ENCODE peak calls at places on chromosomes 6 and 20, in ten cellular contexts. One of them, this sample, is unnamed.
A peak's percentile ranks its signal among the peaks of the same experiment; 100 is the strongest.

GRCh38 chr6:126020305-126021050 is 34.1 kb downstream of the TRMT11 start:
- DNase-seq in uterus: no peak
- DNase-seq in body of pancreas: no peak
- DNase-seq in heart left ventricle: no peak
- DNase-seq in gastrocnemius medialis: no peak
- DNase-seq in GM12878: no peak
- DNase-seq in K562: no peak
- DNase-seq in tibial nerve: no peak
- DNase-seq in ovary: no peak
- DNase-seq in Peyer's patch: no peak
- DNase-seq in this sample: no peak

GRCh38 chr6:132070356-132070755 is 119.2 kb upstream of the CCN2 start:
- DNase-seq in gastrocnemius medialis: no peak
- DNase-seq in uterus: no peak
- DNase-seq in GM12878: no peak
- DNase-seq in heart left ventricle: no peak
- DNase-seq in K562: no peak
- DNase-seq in body of pancreas: no peak
- DNase-seq in tibial nerve: no peak
- DNase-seq in ovary: no peak
- DNase-seq in Peyer's patch: no peak
- DNase-seq in this sample: no peak

GRCh38 chr6:46042355-46042999 is 26.8 kb upstream of the CLIC5 start:
- DNase-seq in K562: peak; percentile 34
- DNase-seq in Peyer's patch: peak; percentile 55
- DNase-seq in body of pancreas: no peak
- DNase-seq in GM12878: no peak
- DNase-seq in heart left ventricle: no peak
- DNase-seq in ovary: no peak
- DNase-seq in tibial nerve: no peak
- DNase-seq in uterus: no peak
- DNase-seq in gastrocnemius medialis: no peak
- DNase-seq in this sample: no peak

GRCh38 chr6:149749594-149750135 is at the start of gene PCMT1:
- DNase-seq in ovary: peak; percentile 84
- DNase-seq in gastrocnemius medialis: peak; percentile 80
- DNase-seq in K562: peak; percentile 97
- DNase-seq in tibial nerve: peak; percentile 70
- DNase-seq in GM12878: peak; percentile 69
- DNase-seq in Peyer's patch: peak; percentile 95
- DNase-seq in heart left ventricle: peak; percentile 92
- DNase-seq in uterus: peak; percentile 84
- DNase-seq in body of pancreas: peak; percentile 90
- DNase-seq in this sample: peak; percentile 94

GRCh38 chr6:6655805-6656251 is 67.3 kb downstream of the LY86 start:
- DNase-seq in uterus: no peak
- DNase-seq in GM12878: no peak
- DNase-seq in tibial nerve: no peak
- DNase-seq in Peyer's patch: no peak
- DNase-seq in ovary: no peak
- DNase-seq in gastrocnemius medialis: no peak
- DNase-seq in heart left ventricle: no peak
- DNase-seq in body of pancreas: no peak
- DNase-seq in K562: no peak
- DNase-seq in this sample: no peak

GRCh38 chr20:16785221-16785620 is 37.1 kb downstream of the OTOR start:
- DNase-seq in body of pancreas: no peak
- DNase-seq in ovary: no peak
- DNase-seq in Peyer's patch: no peak
- DNase-seq in GM12878: no peak
- DNase-seq in heart left ventricle: no peak
- DNase-seq in gastrocnemius medialis: no peak
- DNase-seq in uterus: no peak
- DNase-seq in K562: no peak
- DNase-seq in tibial nerve: no peak
- DNase-seq in this sample: no peak

GRCh38 chr20:63708301-63709148 is 686 bp downstream of the ZGPAT start:
- DNase-seq in Peyer's patch: peak; percentile 55
- DNase-seq in heart left ventricle: no peak
- DNase-seq in gastrocnemius medialis: no peak
- DNase-seq in body of pancreas: peak; percentile 30
- DNase-seq in K562: no peak
- DNase-seq in tibial nerve: no peak
- DNase-seq in GM12878: no peak
- DNase-seq in uterus: no peak
- DNase-seq in ovary: peak; percentile 14
- DNase-seq in this sample: peak; percentile 23

GRCh38 chr20:24382330-24382729 is 87.1 kb upstream of the SYNDIG1 start:
- DNase-seq in K562: no peak
- DNase-seq in gastrocnemius medialis: no peak
- DNase-seq in uterus: peak; percentile 67
- DNase-seq in body of pancreas: no peak
- DNase-seq in Peyer's patch: no peak
- DNase-seq in ovary: no peak
- DNase-seq in GM12878: no peak
- DNase-seq in heart left ventricle: no peak
- DNase-seq in tibial nerve: no peak
- DNase-seq in this sample: no peak

GRCh38 chr6:169864148-169865030 is 113.0 kb downstream of the ERMARD start:
- DNase-seq in gastrocnemius medialis: no peak
- DNase-seq in ovary: no peak
- DNase-seq in GM12878: no peak
- DNase-seq in body of pancreas: no peak
- DNase-seq in uterus: no peak
- DNase-seq in tibial nerve: no peak
- DNase-seq in heart left ventricle: peak; percentile 13
- DNase-seq in K562: no peak
- DNase-seq in Peyer's patch: peak; percentile 65
- DNase-seq in this sample: no peak

DNA sequence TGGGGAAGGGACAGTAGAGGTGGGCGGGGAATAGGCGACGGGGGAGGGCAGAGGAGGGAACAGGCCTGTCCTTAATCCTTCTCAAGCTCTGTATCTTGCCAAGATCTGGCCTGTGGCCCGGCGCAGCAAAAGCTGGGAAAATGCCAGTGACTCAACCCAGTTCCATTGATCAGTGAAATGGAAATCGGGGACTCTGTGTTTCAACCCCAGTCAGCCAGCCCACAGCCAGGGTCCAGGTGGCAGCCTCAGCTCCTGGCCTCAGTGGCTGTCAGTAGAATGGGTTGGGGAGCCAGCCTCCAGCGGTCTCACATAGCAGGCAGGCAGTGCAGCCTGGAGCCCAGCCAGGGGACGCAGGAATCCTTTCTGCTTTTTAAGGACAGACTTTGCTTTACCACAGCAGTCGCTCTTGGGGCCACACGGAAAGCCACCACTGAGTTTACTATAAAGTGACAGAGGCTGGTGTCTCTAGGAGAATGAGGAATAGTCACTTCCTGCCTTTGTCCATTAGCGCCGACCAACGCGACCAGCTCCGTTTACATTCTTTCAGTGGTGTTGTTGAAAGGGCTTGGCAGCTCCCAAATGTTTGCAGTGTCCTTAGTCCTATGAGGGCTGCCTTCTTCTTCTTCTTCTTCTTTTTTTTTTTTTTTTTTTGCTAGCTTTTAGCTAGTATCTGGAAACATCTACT is 128.1 kb downstream of the RIN2 start:
- DNase-seq in tibial nerve: no peak
- DNase-seq in body of pancreas: peak; percentile 32
- DNase-seq in uterus: peak; percentile 33
- DNase-seq in Peyer's patch: peak; percentile 84
- DNase-seq in ovary: peak; percentile 43
- DNase-seq in heart left ventricle: peak; percentile 48
- DNase-seq in K562: no peak
- DNase-seq in gastrocnemius medialis: no peak
- DNase-seq in GM12878: no peak
- DNase-seq in this sample: peak; percentile 74
- H3K4me3 ChIP-seq in tibial nerve: no peak overlapping the region
- H3K4me3 ChIP-seq in body of pancreas: no peak overlapping the region
- H3K4me3 ChIP-seq in uterus: no peak overlapping the region
- H3K4me3 ChIP-seq in Peyer's patch: peak overlapping the region; percentile 51
- H3K4me3 ChIP-seq in ovary: peak overlapping the region; percentile 13
- H3K4me3 ChIP-seq in heart left ventricle: peak overlapping the region; percentile 51
- H3K4me3 ChIP-seq in K562: no peak overlapping the region
- H3K4me3 ChIP-seq in gastrocnemius medialis: peak overlapping the region; percentile 37
- H3K4me3 ChIP-seq in GM12878: no peak overlapping the region
- H3K4me3 ChIP-seq in this sample: peak overlapping the region; percentile 23

GRCh38 chr6:12958052-12958706 is 241.6 kb downstream of the PHACTR1 start:
- DNase-seq in uterus: no peak
- DNase-seq in gastrocnemius medialis: no peak
- DNase-seq in K562: no peak
- DNase-seq in tibial nerve: no peak
- DNase-seq in heart left ventricle: no peak
- DNase-seq in Peyer's patch: no peak
- DNase-seq in body of pancreas: no peak
- DNase-seq in GM12878: no peak
- DNase-seq in ovary: no peak
- DNase-seq in this sample: no peak

GRCh38 chr6:12956991-12957320 is 240.4 kb downstream of the PHACTR1 start:
- DNase-seq in ovary: no peak
- DNase-seq in K562: no peak
- DNase-seq in gastrocnemius medialis: no peak
- DNase-seq in uterus: no peak
- DNase-seq in heart left ventricle: no peak
- DNase-seq in GM12878: no peak
- DNase-seq in tibial nerve: no peak
- DNase-seq in Peyer's patch: no peak
- DNase-seq in body of pancreas: no peak
- DNase-seq in this sample: no peak

GRCh38 chr6:12961761-12962160 is 245.2 kb downstream of the PHACTR1 start:
- DNase-seq in heart left ventricle: no peak
- DNase-seq in tibial nerve: no peak
- DNase-seq in uterus: no peak
- DNase-seq in K562: no peak
- DNase-seq in Peyer's patch: no peak
- DNase-seq in gastrocnemius medialis: no peak
- DNase-seq in ovary: no peak
- DNase-seq in GM12878: no peak
- DNase-seq in body of pancreas: no peak
- DNase-seq in this sample: no peak

GRCh38 chr6:12955996-12956395 is 239.4 kb downstream of the PHACTR1 start:
- DNase-seq in heart left ventricle: no peak
- DNase-seq in ovary: no peak
- DNase-seq in body of pancreas: no peak
- DNase-seq in uterus: no peak
- DNase-seq in gastrocnemius medialis: no peak
- DNase-seq in Peyer's patch: no peak
- DNase-seq in GM12878: no peak
- DNase-seq in tibial nerve: no peak
- DNase-seq in K562: no peak
- DNase-seq in this sample: no peak

DNA sequence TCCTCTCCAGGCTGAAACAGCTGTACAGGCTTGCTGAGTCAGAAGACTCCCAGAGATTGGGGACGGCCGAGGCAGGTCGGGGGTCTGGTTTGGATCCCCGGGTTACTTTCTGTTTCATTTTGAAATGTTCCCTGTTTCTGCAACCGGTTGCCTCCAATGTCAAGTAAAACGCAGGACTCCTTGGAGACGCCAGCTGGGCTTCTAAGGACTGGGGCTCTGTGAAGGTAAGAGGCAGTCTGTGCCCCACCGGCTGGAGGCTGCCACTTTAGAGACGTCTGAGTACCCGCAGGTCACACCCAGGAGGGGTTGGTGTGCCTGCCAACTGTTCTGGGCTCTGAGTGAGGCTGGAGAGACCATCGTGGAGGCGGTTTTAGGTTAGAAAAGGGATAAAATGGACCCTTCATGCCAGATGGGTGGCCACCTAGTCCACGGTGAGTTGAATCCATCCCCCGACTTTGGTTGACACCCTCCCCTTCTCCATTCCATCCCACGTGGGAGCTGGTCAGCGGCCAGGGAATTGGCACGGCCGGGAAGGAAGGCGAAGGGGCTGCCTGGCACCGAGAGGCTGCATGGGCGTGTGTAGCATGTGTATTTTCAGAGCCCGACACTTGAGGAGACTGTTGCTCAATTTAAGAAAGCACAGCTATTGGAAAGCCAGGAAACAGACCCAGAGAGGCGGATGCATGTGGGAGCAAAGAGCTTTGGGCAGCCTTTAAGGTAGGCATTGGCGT is 240.9 kb downstream of the PHACTR1 start:
- DNase-seq in uterus: peak; percentile 36
- DNase-seq in GM12878: no peak
- DNase-seq in ovary: peak; percentile 54
- DNase-seq in K562: no peak
- DNase-seq in heart left ventricle: peak; percentile 69
- DNase-seq in body of pancreas: peak; percentile 68
- DNase-seq in tibial nerve: peak; percentile 28
- DNase-seq in Peyer's patch: peak; percentile 53
- DNase-seq in gastrocnemius medialis: no peak
- DNase-seq in this sample: peak; percentile 53
- TF ChIP-seq CTCF in uterus: no peak
- TF ChIP-seq CTCF in GM12878: no peak
- TF ChIP-seq CTCF in ovary: no peak
- TF ChIP-seq CTCF in K562: no peak
- TF ChIP-seq CTCF in heart left ventricle: no peak
- TF ChIP-seq CTCF in body of pancreas: no peak
- TF ChIP-seq CTCF in tibial nerve: no peak
- TF ChIP-seq CTCF in Peyer's patch: no peak
- TF ChIP-seq CTCF in gastrocnemius medialis: no peak
- TF ChIP-seq CTCF in this sample: no peak

DNA sequence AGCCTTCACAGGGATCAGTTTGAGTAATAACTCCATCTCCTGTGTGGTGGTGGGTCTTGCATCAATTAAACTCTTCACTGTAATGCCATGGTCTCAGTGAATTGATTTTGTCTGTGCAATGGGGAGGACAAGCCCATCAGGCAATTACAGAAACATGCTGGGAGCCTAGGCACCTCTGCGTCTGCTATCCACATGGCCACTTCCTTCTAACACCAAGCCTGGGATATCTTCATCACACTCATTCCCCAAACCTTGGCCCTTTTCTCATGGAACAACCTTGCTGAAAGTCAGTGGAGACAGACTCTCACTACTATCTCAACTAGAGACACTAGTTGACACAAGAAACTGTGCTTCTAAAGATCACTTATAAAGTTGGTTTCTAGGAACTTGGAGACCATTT is 210.1 kb upstream of the SHLD1 start:
- DNase-seq in body of pancreas: no peak
- DNase-seq in Peyer's patch: no peak
- DNase-seq in heart left ventricle: no peak
- DNase-seq in uterus: no peak
- DNase-seq in gastrocnemius medialis: no peak
- DNase-seq in GM12878: no peak
- DNase-seq in tibial nerve: no peak
- DNase-seq in ovary: no peak
- DNase-seq in K562: no peak
- DNase-seq in this sample: no peak
- TF ChIP-seq POLR2A in body of pancreas: no peak
- TF ChIP-seq POLR2A in Peyer's patch: no peak
- TF ChIP-seq POLR2A in heart left ventricle: no peak
- TF ChIP-seq POLR2A in uterus: no peak
- TF ChIP-seq POLR2A in gastrocnemius medialis: no peak
- TF ChIP-seq POLR2A in GM12878: peak; percentile 50
- TF ChIP-seq POLR2A in tibial nerve: no peak
- TF ChIP-seq POLR2A in ovary: no peak
- TF ChIP-seq POLR2A in K562: no peak
- TF ChIP-seq POLR2A in this sample: no peak

GRCh38 chr20:1661542-1662299 is 4.1 kb upstream of the SIRPG start:
- DNase-seq in ovary: no peak
- DNase-seq in body of pancreas: no peak
- DNase-seq in Peyer's patch: no peak
- DNase-seq in gastrocnemius medialis: no peak
- DNase-seq in GM12878: no peak
- DNase-seq in uterus: no peak
- DNase-seq in heart left ventricle: no peak
- DNase-seq in K562: no peak
- DNase-seq in tibial nerve: no peak
- DNase-seq in this sample: no peak
- H3K4me3 ChIP-seq in ovary: no peak overlapping the region
- H3K4me3 ChIP-seq in body of pancreas: no peak overlapping the region
- H3K4me3 ChIP-seq in Peyer's patch: no peak overlapping the region
- H3K4me3 ChIP-seq in gastrocnemius medialis: no peak overlapping the region
- H3K4me3 ChIP-seq in GM12878: no peak overlapping the region
- H3K4me3 ChIP-seq in uterus: no peak overlapping the region
- H3K4me3 ChIP-seq in heart left ventricle: no peak overlapping the region
- H3K4me3 ChIP-seq in K562: no peak overlapping the region
- H3K4me3 ChIP-seq in tibial nerve: no peak overlapping the region
- H3K4me3 ChIP-seq in this sample: no peak overlapping the region

This sample was measured in adrenal gland.